ENCODE peak calls at places on chromosomes 7 and 10, in six cellular contexts. W is HL-60, R is amygdala, Z is immature natural killer cell, Q is uterus, C is GM10248. N is an unnamed sample.

GRCh38 chr7:134058521-134058920 is 68.6 kb upstream of the LRGUK start:
- DNase-seq in W (no peak), R (no peak), Z (no peak), Q (no peak), C (no peak), N (no peak)

GRCh38 chr10:63798599-63799498 is 277.6 kb downstream of the REEP3 start:
- DNase-seq in W (no peak), R (no peak), Z (no peak), Q (peak), C (no peak), N (peak)

GRCh38 chr10:72034040-72034499 is 54.3 kb downstream of the SPOCK2 start:
- DNase-seq in W (no peak), R (peak), Z (no peak), Q (no peak), C (no peak), N (no peak)

GRCh38 chr10:77974396-77975074 is 48.0 kb upstream of the DLG5 start:
- DNase-seq in W (no peak), R (no peak), Z (peak), Q (no peak), C (no peak), N (no peak)

GRCh38 chr10:79374312-79375191 is 27.3 kb downstream of the PPIF start:
- DNase-seq in W (no peak), R (peak), Z (peak), Q (peak), C (peak), N (peak)

GRCh38 chr10:122393288-122393687 is 18.8 kb downstream of the PLEKHA1 start:
- DNase-seq in W (no peak), R (no peak), Z (no peak), Q (no peak), C (no peak), N (no peak)

GRCh38 chr10:133048926-133049325 is 38.8 kb upstream of the ADGRA1 start:
- DNase-seq in W (no peak), R (no peak), Z (no peak), Q (no peak), C (no peak), N (no peak)

GRCh38 chr10:13816195-13816926 is 229.6 kb downstream of the PRPF18 start:
- DNase-seq in W (no peak), R (peak), Z (no peak), Q (no peak), C (no peak), N (peak)

GRCh38 chr10:67722113-67722512 is 26.1 kb upstream of the CTNNA3 start:
- DNase-seq in W (no peak), R (no peak), Z (no peak), Q (no peak), C (peak), N (no peak)

GRCh38 chr10:44961931-44962750 is 2.5 kb downstream of the RASSF4 start:
- DNase-seq in W (no peak), R (no peak), Z (no peak), Q (no peak), C (no peak), N (no peak)

GRCh38 chr7:116214921-116215320 is 4.6 kb downstream of the TES start:
- DNase-seq in W (no peak), R (no peak), Z (no peak), Q (no peak), C (no peak), N (no peak)

GRCh38 chr10:100370976-100371706 is 24.1 kb downstream of the SCD start:
- DNase-seq in W (no peak), R (peak), Z (peak), Q (peak), C (peak), N (peak)

GRCh38 chr7:124856299-124856888 is 73.2 kb downstream of the POT1 start:
- DNase-seq in W (peak), R (no peak), Z (no peak), Q (no peak), C (peak), N (no peak)

GRCh38 chr10:73648252-73648651 is 7.0 kb upstream of the MYOZ1 start:
- DNase-seq in W (no peak), R (peak), Z (no peak), Q (no peak), C (no peak), N (no peak)

GRCh38 chr7:101633516-101633915 is 4.4 kb upstream of the MYL10 start:
- DNase-seq in W (no peak), R (no peak), Z (no peak), Q (no peak), C (no peak), N (peak)

GRCh38 chr7:22841954-22842353 is 19.3 kb upstream of the TOMM7 start:
- DNase-seq in W (no peak), R (no peak), Z (no peak), Q (peak), C (no peak), N (no peak)

GRCh38 chr10:17984056-17984455 is 32.3 kb downstream of the SLC39A12 start:
- DNase-seq in W (no peak), R (no peak), Z (no peak), Q (no peak), C (peak), N (no peak)

GRCh38 chr7:52959878-52960660 is 75.4 kb upstream of the POM121L12 start:
- DNase-seq in W (no peak), R (no peak), Z (no peak), Q (no peak), C (no peak), N (no peak)

GRCh38 chr10:70963271-70963670 is 74.9 kb upstream of the PCBD1 start:
- DNase-seq in W (no peak), R (no peak), Z (no peak), Q (no peak), C (no peak), N (no peak)

GRCh38 chr7:71517940-71518339 is 386.0 kb downstream of the GALNT17 start:
- DNase-seq in W (no peak), R (no peak), Z (no peak), Q (no peak), C (no peak), N (no peak)

GRCh38 chr7:128954830-128955797 is 17.4 kb downstream of the IRF5 start:
- DNase-seq in W (no peak), R (no peak), Z (no peak), Q (no peak), C (peak), N (peak)

GRCh38 chr7:347001-347590 is 57.1 kb downstream of the FOXL3 start:
- DNase-seq in W (no peak), R (no peak), Z (no peak), Q (no peak), C (no peak), N (no peak)

GRCh38 chr7:106731637-106732036 is 70.7 kb upstream of the CCDC71L start:
- DNase-seq in W (no peak), R (no peak), Z (no peak), Q (no peak), C (no peak), N (no peak)